ENCODE peak calls at places on chromosome 5, in five cellular contexts. A is A673, M is left ventricle myocardium inferior, D is gastrocnemius medialis, F is neuronal stem cell. V is an unnamed sample.
A peak's percentile ranks its signal among the peaks of the same experiment; 100 is the strongest.

GRCh38 chr5:143033535-143034260 is 263.5 kb downstream of the ARHGAP26 start:
- DNase-seq in A (no peak), M (no peak), F (no peak), D (no peak), V (no peak)

GRCh38 chr5:73619606-73620334 is 6.2 kb upstream of the ARHGEF28 start:
- DNase-seq in D (no peak), A (no peak), M (no peak), F (no peak), V (no peak)

GRCh38 chr5:54388411-54388810 is 67.1 kb upstream of the HSPB3 start:
- DNase-seq in D (peak; percentile 20), A (no peak), F (no peak), M (no peak), V (no peak)

GRCh38 chr5:173917788-173918786 is 29.9 kb downstream of the CPEB4 start:
- DNase-seq in F (peak; percentile 83), A (peak; percentile 77), M (no peak), D (peak; percentile 62), V (no peak)

GRCh38 chr5:122653087-122654017 is 121.5 kb upstream of the SNX2 start:
- DNase-seq in A (no peak), F (no peak), D (no peak), M (no peak), V (no peak)

GRCh38 chr5:151095341-151096000 is 14.6 kb upstream of the TNIP1 start:
- DNase-seq in M (peak; percentile 61), F (no peak), A (no peak), D (no peak), V (no peak)

GRCh38 chr5:72252008-72252407 is 68.0 kb downstream of the MRPS27 start:
- DNase-seq in M (no peak), A (no peak), D (no peak), F (no peak), V (no peak)

GRCh38 chr5:179926657-179927056 is 19.0 kb upstream of the TBC1D9B start:
- DNase-seq in F (no peak), A (no peak), D (no peak), M (no peak), V (no peak)

GRCh38 chr5:5419291-5420210 is 2.9 kb upstream of the ICE1 start:
- DNase-seq in A (peak; percentile 71), D (no peak), F (peak; percentile 27), M (no peak), V (no peak)

GRCh38 chr5:177981296-177982071 is 14.6 kb downstream of the PROP1 start:
- DNase-seq in D (no peak), A (no peak), F (no peak), M (no peak), V (no peak)

GRCh38 chr5:141855265-141856029 is 22.8 kb downstream of the PCDH1 start:
- DNase-seq in D (no peak), A (no peak), M (peak; percentile 60), F (no peak), V (no peak)

GRCh38 chr5:58459860-58460726 is at the start of gene PLK2:
- DNase-seq in M (peak; percentile 95), D (peak; percentile 91), F (peak; percentile 89), A (peak; percentile 82), V (peak; percentile 89)

GRCh38 chr5:131999991-132000490 is 11.4 kb downstream of the ACSL6 start:
- DNase-seq in F (no peak), D (peak; percentile 6), A (no peak), M (no peak), V (no peak)

GRCh38 chr5:153618857-153619256 is 128.4 kb downstream of the GRIA1 start:
- DNase-seq in M (no peak), A (no peak), F (no peak), D (no peak), V (no peak)

GRCh38 chr5:158783382-158783781 is 316.3 kb downstream of the EBF1 start:
- DNase-seq in F (no peak), M (no peak), D (no peak), A (no peak), V (no peak)

GRCh38 chr5:86866036-86866435 is 248.3 kb downstream of the COX7C start:
- DNase-seq in F (no peak), D (no peak), A (no peak), M (no peak), V (no peak)

GRCh38 chr5:78509145-78509865 is 139.3 kb downstream of the LHFPL2 start:
- DNase-seq in A (no peak), F (no peak), M (no peak), D (no peak), V (no peak)

GRCh38 chr5:11062379-11062778 is 301.3 kb upstream of the DAP start:
- DNase-seq in A (peak; percentile 22), M (no peak), F (no peak), D (no peak), V (no peak)

GRCh38 chr5:35030426-35030825 is 17.3 kb downstream of the AGXT2 start:
- DNase-seq in F (no peak), D (no peak), M (no peak), A (peak; percentile 6), V (no peak)

GRCh38 chr5:39058984-39059565 is 15.1 kb downstream of the RICTOR start:
- DNase-seq in F (no peak), M (no peak), D (no peak), A (no peak), V (no peak)

GRCh38 chr5:39055760-39056393 is 18.3 kb downstream of the RICTOR start:
- DNase-seq in F (no peak), M (no peak), A (no peak), D (no peak), V (no peak)

GRCh38 chr5:39057745-39058144 is 16.5 kb downstream of the RICTOR start:
- DNase-seq in A (no peak), F (no peak), D (no peak), M (no peak), V (peak; percentile 37)

GRCh38 chr5:39055027-39055759 is 19.0 kb downstream of the RICTOR start:
- DNase-seq in D (no peak), F (no peak), M (no peak), A (no peak), V (no peak)

DNA sequence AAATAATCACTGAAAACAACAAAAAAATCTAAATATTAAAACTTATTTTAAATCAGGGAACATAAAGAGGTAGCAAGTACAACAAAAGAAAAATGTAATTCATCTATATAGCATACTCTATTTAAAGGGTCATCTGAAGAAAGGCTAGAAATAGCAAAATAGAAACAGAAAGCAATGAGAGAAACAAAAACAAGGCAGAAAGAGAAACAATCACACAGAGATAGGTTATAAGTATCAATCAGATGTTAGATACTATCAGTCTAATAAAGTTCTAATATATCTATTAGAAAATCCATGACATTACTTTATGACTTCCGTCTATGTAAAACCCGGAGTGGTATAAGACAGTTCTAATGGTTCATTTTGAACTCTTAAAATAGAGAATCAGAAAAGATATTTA is 16.0 kb downstream of the RICTOR start:
- DNase-seq in M (no peak), D (no peak), A (no peak), F (no peak), V (no peak)
- H3K4me1 ChIP-seq in M (peaks cover 96% of the 10 kb centered on the region), D (peaks cover 66% of the 10 kb centered on the region), A (no peaks in the 10 kb centered on the region), F (no peaks in the 10 kb centered on the region), V (peaks cover 3% of the 10 kb centered on the region)

GRCh38 chr5:30994170-30994569 is 199.3 kb upstream of the CDH6 start:
- DNase-seq in D (no peak), F (no peak), M (no peak), A (peak; percentile 10), V (no peak)

GRCh38 chr5:30994926-30995325 is 198.6 kb upstream of the CDH6 start:
- DNase-seq in M (no peak), D (no peak), F (no peak), A (no peak), V (no peak)

DNA sequence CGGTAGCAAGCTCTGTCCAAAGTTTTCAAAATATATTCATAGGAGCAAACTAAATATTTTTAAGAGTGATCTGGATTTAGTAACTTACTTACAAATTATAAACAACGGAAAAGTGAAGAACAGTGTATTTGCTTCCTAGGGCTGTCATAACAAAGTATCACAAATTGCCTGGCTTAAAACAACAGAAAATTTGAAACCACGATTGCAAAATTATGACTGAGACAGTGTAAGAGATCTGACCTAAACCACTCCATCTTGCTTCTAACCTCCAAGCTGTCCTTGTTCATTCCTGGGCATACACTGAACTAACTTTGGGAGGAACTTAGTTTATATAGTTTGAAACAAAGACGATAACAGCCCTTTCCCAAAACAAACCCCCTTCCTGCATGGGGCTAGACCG is 202.0 kb upstream of the CDH6 start:
- DNase-seq in A (no peak), F (no peak), M (no peak), D (no peak), V (no peak)
- H3K4me1 ChIP-seq in A (no peaks in the 10 kb centered on the region), F (peaks cover 5% of the 10 kb centered on the region), M (no peaks in the 10 kb centered on the region), D (no peaks in the 10 kb centered on the region), V (no peaks in the 10 kb centered on the region)

DNA sequence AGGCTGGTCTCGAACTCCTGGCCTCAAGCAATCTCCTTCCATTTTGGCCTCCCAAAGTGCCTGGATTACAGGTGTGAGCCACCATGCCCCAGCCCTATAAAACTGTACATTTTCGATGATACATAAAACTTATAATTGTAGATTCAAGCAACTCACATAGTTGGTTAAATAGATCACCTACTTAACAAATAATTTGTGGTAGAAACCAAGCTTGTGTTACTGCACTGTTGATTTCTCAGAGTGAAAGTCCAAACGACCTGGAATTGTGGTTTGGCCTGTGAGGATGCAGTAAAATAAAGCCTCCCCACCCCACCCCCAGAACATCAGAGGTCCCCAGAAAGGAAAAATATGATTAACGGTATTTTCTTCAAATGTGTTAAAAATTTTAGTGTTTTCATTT is 92.7 kb downstream of the TRIO start:
- DNase-seq in D (no peak), M (no peak), F (no peak), A (no peak), V (no peak)
- H3K4me1 ChIP-seq in D (peaks cover 25% of the 10 kb centered on the region), M (peaks cover 48% of the 10 kb centered on the region), F (peaks cover 18% of the 10 kb centered on the region), A (peaks cover 40% of the 10 kb centered on the region), V (no peaks in the 10 kb centered on the region)

GRCh38 chr5:90934738-90935137 is 376.1 kb downstream of the ADGRV1 start:
- DNase-seq in M (no peak), A (no peak), D (no peak), F (no peak), V (no peak)

GRCh38 chr5:90939208-90939607 is 380.6 kb downstream of the ADGRV1 start:
- DNase-seq in M (no peak), F (no peak), A (no peak), D (no peak), V (no peak)

GRCh38 chr5:90941002-90941720 is 382.6 kb downstream of the ADGRV1 start:
- DNase-seq in F (no peak), M (no peak), A (peak; percentile 54), D (no peak), V (no peak)

GRCh38 chr5:90944116-90944515 is 385.5 kb downstream of the ADGRV1 start:
- DNase-seq in M (no peak), D (no peak), A (no peak), F (no peak), V (no peak)

GRCh38 chr5:90940227-90940995 is 381.8 kb downstream of the ADGRV1 start:
- DNase-seq in M (no peak), D (no peak), A (peak; percentile 48), F (peak; percentile 50), V (peak; percentile 58)
- H3K4me1 ChIP-seq in M (peaks cover 5% of the 10 kb centered on the region), D (no peaks in the 10 kb centered on the region), A (peaks cover 30% of the 10 kb centered on the region), F (peaks cover 7% of the 10 kb centered on the region), V (no peaks in the 10 kb centered on the region)

DNA sequence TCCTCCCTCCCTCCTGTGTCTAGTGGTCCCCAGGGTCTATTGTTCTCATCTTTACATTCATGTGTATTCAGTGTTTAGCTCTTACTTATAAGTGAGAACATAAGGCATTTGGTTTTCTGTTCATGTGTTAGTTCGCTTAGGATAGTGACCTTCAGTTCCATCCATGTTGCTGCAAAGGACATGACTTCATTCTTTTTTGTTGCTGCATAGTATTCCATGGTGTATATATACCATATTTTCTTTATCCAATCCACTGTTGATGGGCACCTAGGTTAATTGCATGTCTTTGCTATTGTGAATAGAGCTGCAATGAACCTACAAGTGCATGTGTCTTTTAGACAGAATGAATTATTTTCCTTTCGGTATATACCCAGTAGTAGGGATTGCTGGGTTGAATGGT is 46.8 kb downstream of the FYB1 start:
- DNase-seq in D (no peak), M (no peak), A (no peak), F (no peak), V (no peak)
- H3K4me1 ChIP-seq in D (no peaks in the 10 kb centered on the region), M (no peaks in the 10 kb centered on the region), A (peaks cover 3% of the 10 kb centered on the region), F (no peaks in the 10 kb centered on the region), V (peaks cover 16% of the 10 kb centered on the region)